ENCODE peak calls at places on chromosomes 2 and 18, in nine cellular contexts. Y, X, Q, O, D, A, N, J and G are unnamed samples.

GRCh38 chr18:58541789-58542425 is 87.0 kb downstream of the ALPK2 start:
- DNase-seq in X (peak), D (no peak), N (peak), O (no peak), Y (peak), A (no peak), Q (peak), J (no peak), G (no peak)

GRCh38 chr2:149858916-149859634 is 271.5 kb upstream of the MMADHC start:
- DNase-seq in O (no peak), A (no peak), Q (no peak), N (peak), Y (peak), D (no peak), X (no peak), J (no peak), G (peak)

GRCh38 chr18:58666176-58666575 is 5.1 kb upstream of the MALT1 start:
- DNase-seq in A (no peak), N (no peak), J (no peak), Y (no peak), X (no peak), D (no peak), O (no peak), Q (no peak), G (no peak)

GRCh38 chr18:50857694-50858093 is 21.2 kb upstream of the ME2 start:
- DNase-seq in Y (no peak), J (no peak), Q (no peak), D (no peak), N (no peak), X (no peak), O (no peak), A (no peak), G (no peak)

GRCh38 chr2:40433739-40434138 is 18.2 kb downstream of the SLC8A1 start:
- DNase-seq in D (peak), N (peak), X (no peak), Y (no peak), Q (no peak), J (no peak), A (no peak), O (no peak), G (no peak)

GRCh38 chr2:134344954-134345697 is 91.3 kb downstream of the MGAT5 start:
- DNase-seq in J (no peak), Y (no peak), O (no peak), A (no peak), D (no peak), Q (no peak), X (no peak), N (no peak), G (no peak)

GRCh38 chr18:77208969-77209368 is 40.7 kb upstream of the GALR1 start:
- DNase-seq in D (no peak), Q (peak), X (peak), J (no peak), Y (peak), A (peak), N (peak), O (peak), G (no peak)

GRCh38 chr2:190355968-190356657 is 12.7 kb downstream of the INPP1 start:
- DNase-seq in O (no peak), D (no peak), Q (no peak), A (no peak), J (no peak), Y (no peak), X (no peak), N (no peak), G (peak)

DNA sequence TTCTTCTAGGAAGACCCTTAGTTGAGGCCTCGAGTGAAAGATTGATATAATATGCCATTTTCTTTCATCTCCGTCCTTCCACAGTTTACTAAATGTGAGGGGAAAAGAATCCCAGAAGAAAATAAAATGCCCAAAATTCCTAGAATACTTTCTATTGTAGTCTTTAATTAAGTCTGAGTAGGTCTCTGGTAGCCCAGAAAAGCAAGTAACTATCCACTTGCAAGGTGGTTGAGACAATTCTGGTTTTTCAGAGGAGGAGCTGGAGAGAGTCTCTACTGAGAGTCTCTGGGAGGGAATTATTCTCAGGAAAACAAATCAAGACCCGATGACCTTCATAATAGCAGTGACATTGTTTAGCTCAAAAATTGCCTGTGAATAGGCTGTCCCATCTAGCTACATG is 63.9 kb upstream of the TTC39C start:
- DNase-seq in A (no peak), Y (no peak), Q (no peak), J (no peak), O (no peak), N (no peak), X (no peak), D (no peak), G (no peak)
- TF ChIP-seq CTCF in A (no peak), Y (no peak), Q (no peak), J (no peak), O (no peak), N (no peak), X (no peak), D (no peak), G (no peak)

GRCh38 chr2:46308081-46308480 is 10.9 kb downstream of the EPAS1 start:
- DNase-seq in O (no peak), Y (no peak), D (no peak), X (no peak), A (no peak), Q (no peak), J (no peak), N (no peak), G (no peak)
- TF ChIP-seq CTCF in O (no peak), Y (no peak), D (no peak), X (no peak), A (no peak), Q (no peak), J (peak), N (no peak), G (no peak)

DNA sequence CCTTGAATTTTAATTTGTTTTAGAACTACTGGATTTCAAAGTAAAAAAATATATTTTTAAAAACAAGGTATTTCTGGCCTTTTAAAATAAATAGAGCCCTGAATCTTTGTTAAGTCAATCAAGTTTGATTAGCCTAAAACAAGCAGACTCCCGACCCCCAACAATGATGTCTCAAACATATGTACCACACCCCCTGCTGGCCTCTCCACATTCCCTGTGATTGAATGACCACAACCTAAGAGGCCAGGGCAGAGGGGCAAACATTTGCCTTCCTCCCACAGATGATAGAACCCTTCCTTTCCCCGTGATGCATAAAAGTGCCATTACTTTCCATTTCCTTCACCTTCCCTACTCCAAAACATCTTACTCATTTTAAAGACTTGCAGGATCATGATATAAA is 130.9 kb downstream of the STK39 start:
- DNase-seq in Y (peak), Q (no peak), D (peak), X (peak), J (no peak), A (no peak), N (no peak), O (no peak), G (no peak)
- TF ChIP-seq CTCF in Y (peak), Q (no peak), D (peak), X (no peak), J (peak), A (no peak), N (no peak), O (no peak), G (no peak)

GRCh38 chr2:169528271-169528701 is 18.8 kb downstream of the KLHL41 start:
- DNase-seq in N (peak), J (peak), O (peak), X (peak), Q (peak), D (peak), A (peak), Y (peak), G (peak)
- TF ChIP-seq CTCF in N (peak), J (peak), O (peak), X (peak), Q (peak), D (peak), A (peak), Y (peak), G (peak)

DNA sequence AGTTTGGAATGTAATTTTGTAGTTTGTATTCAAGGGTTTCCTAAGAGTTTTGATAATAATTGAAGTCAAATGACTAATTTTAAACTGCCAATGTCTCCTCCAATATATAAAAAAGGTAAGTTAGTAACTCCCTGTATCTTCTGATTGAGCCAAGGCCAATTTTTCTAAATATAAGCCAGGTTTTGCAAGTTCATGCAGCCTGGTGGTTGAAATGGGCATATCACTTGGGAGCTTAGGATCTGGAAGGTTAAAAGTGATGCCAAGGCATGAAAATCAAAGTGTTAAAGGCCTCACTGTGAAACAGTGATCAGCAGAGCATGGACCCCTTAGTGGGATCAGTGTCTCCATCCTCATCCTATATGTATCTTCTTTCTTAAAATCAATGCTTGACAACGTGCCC is 60.5 kb downstream of the MERTK start:
- DNase-seq in Q (no peak), X (no peak), D (no peak), Y (no peak), J (no peak), N (no peak), O (no peak), A (no peak), G (no peak)
- TF ChIP-seq CTCF in Q (no peak), X (peak), D (peak), Y (peak), J (no peak), N (peak), O (no peak), A (no peak), G (no peak)